ENCODE peak calls at places on chromosomes 13 and 19, in five cellular contexts. U is RWPE1, P is endothelial cell, B is fibroblast of lung, S is fibroblast of pulmonary artery. N is an unnamed sample.

GRCh38 chr13:57716295-57716694 is 84.8 kb downstream of the PCDH17 start:
- DNase-seq in U (no peak), P (no peak), B (no peak), S (no peak), N (no peak)

GRCh38 chr19:48480151-48480475 is 10.9 kb downstream of the CYTH2 start:
- DNase-seq in U (no peak), P (no peak), B (peak; percentile 29), S (no peak), N (no peak)

GRCh38 chr19:42048992-42049391 is 21.0 kb downstream of the GRIK5 start:
- DNase-seq in U (peak; percentile 25), P (no peak), B (no peak), S (no peak), N (no peak)

GRCh38 chr13:28885191-28885590 is 65.1 kb downstream of the MTUS2 start:
- DNase-seq in U (no peak), P (no peak), B (no peak), S (no peak), N (no peak)

GRCh38 chr13:110509478-110509926 is 52.0 kb downstream of the RAB20 start:
- DNase-seq in U (no peak), P (no peak), B (peak; percentile 13), S (no peak), N (no peak)

GRCh38 chr19:11598746-11599145 is 1.5 kb downstream of the ZNF627 start:
- DNase-seq in U (no peak), P (no peak), B (no peak), S (no peak), N (no peak)

GRCh38 chr13:111904701-111905608 is 162.0 kb upstream of the SOX1 start:
- DNase-seq in U (no peak), P (no peak), B (no peak), S (no peak), N (no peak)

GRCh38 chr13:21365574-21365973 is 93.5 kb downstream of the ZDHHC20 start:
- DNase-seq in U (no peak), P (no peak), B (no peak), S (no peak), N (no peak)

GRCh38 chr13:35771898-35772297 is 295.4 kb upstream of the MAB21L1 start:
- DNase-seq in U (peak; percentile 73), P (no peak), B (peak; percentile 65), S (peak; percentile 64), N (no peak)

GRCh38 chr19:41702208-41702651 is 6.2 kb upstream of the CEACAM5 start:
- DNase-seq in U (no peak), P (no peak), B (no peak), S (peak; percentile 11), N (no peak)

GRCh38 chr13:112642061-112642460 is 47.8 kb upstream of the ATP11A start:
- DNase-seq in U (no peak), P (no peak), B (no peak), S (no peak), N (no peak)

GRCh38 chr13:100428966-100429365 is 159.6 kb downstream of the GGACT start:
- DNase-seq in U (no peak), P (no peak), B (no peak), S (no peak), N (no peak)

GRCh38 chr13:109481046-109481445 is 305.3 kb downstream of the IRS2 start:
- DNase-seq in U (no peak), P (no peak), B (peak; percentile 18), S (peak; percentile 41), N (no peak)

GRCh38 chr13:29901714-29902631 is 51.6 kb upstream of the UBL3 start:
- DNase-seq in U (peak; percentile 77), P (no peak), B (peak; percentile 96), S (peak; percentile 96), N (no peak)

GRCh38 chr19:7862413-7862951 is 11.7 kb downstream of the PRR36 start:
- DNase-seq in U (peak; percentile 80), P (peak; percentile 87), B (peak; percentile 52), S (peak; percentile 46), N (peak; percentile 90)

GRCh38 chr19:18102916-18103542 is 5.5 kb downstream of the MAST3 start:
- DNase-seq in U (no peak), P (no peak), B (no peak), S (no peak), N (no peak)

GRCh38 chr19:1038995-1039645 is 787 bp upstream of the ABCA7 start:
- DNase-seq in U (no peak), P (no peak), B (peak; percentile 44), S (no peak), N (no peak)

GRCh38 chr19:41298327-41298964 is 11.5 kb upstream of the CCDC97 start:
- DNase-seq in U (no peak), P (peak; percentile 52), B (peak; percentile 81), S (peak; percentile 74), N (no peak)

GRCh38 chr13:98664047-98664446 is 87.1 kb upstream of the STK24 start:
- DNase-seq in U (peak; percentile 69), P (no peak), B (peak; percentile 9), S (peak; percentile 17), N (no peak)

GRCh38 chr19:48784527-48784926 is 26.3 kb downstream of the BCAT2 start:
- DNase-seq in U (no peak), P (no peak), B (peak; percentile 37), S (peak; percentile 37), N (no peak)

GRCh38 chr13:77907653-77908341 is 10.8 kb downstream of the EDNRB start:
- DNase-seq in U (no peak), P (no peak), B (no peak), S (peak; percentile 58), N (no peak)

GRCh38 chr19:28644261-28644660 is 568.7 kb downstream of the UQCRFS1 start:
- DNase-seq in U (no peak), P (no peak), B (no peak), S (no peak), N (no peak)

GRCh38 chr19:28640506-28640905 is 572.4 kb downstream of the UQCRFS1 start:
- DNase-seq in U (no peak), P (no peak), B (no peak), S (no peak), N (no peak)

GRCh38 chr19:28641395-28641794 is 571.6 kb downstream of the UQCRFS1 start:
- DNase-seq in U (no peak), P (no peak), B (no peak), S (no peak), N (no peak)

GRCh38 chr19:28642787-28643186 is 570.2 kb downstream of the UQCRFS1 start:
- DNase-seq in U (no peak), P (no peak), B (no peak), S (no peak), N (no peak)

GRCh38 chr19:28643284-28643683 is 569.7 kb downstream of the UQCRFS1 start:
- DNase-seq in U (no peak), P (no peak), B (no peak), S (no peak), N (no peak)
- TF ChIP-seq CTCF in U (no peak), P (no peak), B (no peak), S (no peak), N (no peak)

DNA sequence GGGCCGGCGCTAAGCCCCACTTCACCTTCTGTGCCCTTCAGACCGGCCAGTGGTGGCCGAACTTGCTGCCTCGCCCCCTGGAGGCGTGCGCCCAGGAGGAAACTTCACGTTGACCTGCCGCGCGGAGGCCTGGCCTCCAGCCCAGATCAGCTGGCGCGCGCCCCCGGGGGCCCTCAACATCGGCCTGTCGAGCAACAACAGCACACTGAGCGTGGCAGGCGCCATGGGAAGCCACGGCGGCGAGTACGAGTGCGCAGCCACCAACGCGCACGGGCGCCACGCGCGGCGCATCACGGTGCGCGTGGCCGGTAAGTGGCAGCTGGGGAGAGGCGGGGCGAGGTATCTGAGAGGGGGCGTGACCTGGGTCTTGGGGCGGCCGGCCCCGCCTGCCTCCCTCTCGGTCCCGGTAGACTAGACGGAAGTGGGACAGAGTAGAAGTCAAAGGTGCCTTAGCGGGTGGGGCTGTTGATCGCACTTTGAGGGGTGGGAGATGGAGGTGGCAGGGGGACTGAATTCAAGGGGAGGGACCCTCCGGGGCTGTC is 5.6 kb downstream of the ICAM5 start:
- DNase-seq in U (no peak), P (no peak), B (no peak), S (no peak), N (no peak)
- TF ChIP-seq CTCF in U (no peak), P (no peak), B (no peak), S (no peak), N (peak; percentile 23)

DNA sequence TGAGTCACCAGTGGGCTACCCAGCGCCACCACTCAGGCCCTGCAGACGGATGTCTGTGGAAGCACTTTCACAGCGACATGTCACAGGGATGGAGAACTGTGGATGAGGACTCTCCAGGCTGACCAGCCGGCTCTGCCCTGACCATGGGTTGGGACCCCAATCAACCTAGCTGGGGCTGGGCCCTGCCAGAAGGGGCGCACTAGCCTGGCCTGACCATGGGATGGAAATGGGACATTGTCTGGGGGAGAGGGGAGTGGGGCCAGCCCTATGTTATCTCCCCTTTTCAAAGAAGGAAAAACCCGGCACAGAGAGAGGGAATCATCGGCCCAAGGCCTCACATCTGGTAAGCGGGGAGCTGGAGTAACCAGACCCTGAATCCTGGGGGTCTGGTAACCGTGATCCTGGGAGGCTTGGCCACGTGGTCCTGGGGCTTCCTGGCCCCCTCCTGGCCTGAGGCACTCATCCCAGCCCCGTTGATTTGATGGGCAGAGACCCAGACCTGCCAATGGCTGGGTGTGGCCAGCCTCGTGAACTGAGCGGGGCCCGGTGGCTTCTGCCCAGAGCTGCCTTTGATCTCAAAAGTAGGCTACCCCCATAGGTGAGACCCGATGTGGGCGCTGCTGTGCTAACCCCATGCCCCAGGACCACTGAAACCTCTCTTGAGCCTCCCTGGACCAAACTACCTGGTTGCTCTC is 11.2 kb upstream of the SLC7A10 start:
- DNase-seq in U (no peak), P (no peak), B (no peak), S (no peak), N (no peak)
- TF ChIP-seq CTCF in U (no peak), P (no peak), B (no peak), S (no peak), N (no peak)

GRCh38 chr13:46962286-46962941 is 65.6 kb upstream of the HTR2A start:
- DNase-seq in U (peak; percentile 9), P (no peak), B (peak; percentile 31), S (peak; percentile 8), N (no peak)
- TF ChIP-seq CTCF in U (no peak), P (no peak), B (peak; percentile 36), S (peak; percentile 49), N (peak; percentile 54)

GRCh38 chr13:26957163-26957562 is 196.6 kb upstream of the GPR12 start:
- DNase-seq in U (no peak), P (no peak), B (no peak), S (no peak), N (no peak)
- TF ChIP-seq CTCF in U (no peak), P (no peak), B (no peak), S (no peak), N (no peak)

DNA sequence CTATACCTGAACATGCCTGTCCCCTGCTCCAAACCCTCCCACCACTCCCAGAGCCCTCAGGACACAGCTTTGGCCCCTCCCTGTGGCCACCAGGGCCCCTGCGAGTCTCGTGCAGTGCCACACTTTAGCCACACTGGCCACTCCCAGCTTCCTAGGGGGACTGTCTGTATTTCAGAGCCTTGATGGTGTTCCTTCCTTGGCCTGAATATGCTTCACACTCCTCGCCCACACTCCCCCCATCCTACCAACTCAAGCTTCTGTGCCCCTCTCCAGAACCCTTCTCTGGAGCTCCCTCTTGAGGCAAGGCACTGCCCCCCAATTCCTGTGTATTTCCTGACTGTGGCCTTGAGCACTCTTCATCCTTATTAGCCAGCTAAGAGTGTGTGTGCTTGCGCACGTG is 80.2 kb downstream of the DPF1 start:
- DNase-seq in U (no peak), P (no peak), B (no peak), S (no peak), N (no peak)
- TF ChIP-seq CTCF in U (peak; percentile 10), P (no peak), B (peak; percentile 19), S (peak; percentile 17), N (no peak)

GRCh38 chr19:45164577-45165335 is 4.0 kb upstream of the NKPD1 start:
- DNase-seq in U (peak; percentile 67), P (no peak), B (peak; percentile 47), S (peak; percentile 81), N (no peak)
- TF ChIP-seq CTCF in U (no peak), P (no peak), B (no peak), S (peak; percentile 2), N (no peak)